ENCODE peak calls at places on chromosomes 4 and X, in seven cellular contexts. J is GM12878, U is cardiac muscle cell, E is ovary, T is HCT116, I is ascending aorta, R is left lung. N is an unnamed sample. For H3K36me3, the result is how much of the 10 kb centered on the place peaks cover.

GRCh38 chr4:138609943-138610350 is 367.8 kb upstream of the SLC7A11 start:
- DNase-seq in R (no peak), T (no peak), E (no peak), U (peak), J (no peak), I (peak), N (no peak)

GRCh38 chr4:182752158-182752910 is 164.9 kb downstream of the DCTD start:
- DNase-seq in I (no peak), J (no peak), U (peak), E (no peak), R (no peak), T (no peak), N (no peak)

GRCh38 chr4:14653338-14653737 is 348.9 kb upstream of the CPEB2 start:
- DNase-seq in T (no peak), I (no peak), E (no peak), R (no peak), U (no peak), J (no peak), N (no peak)

GRCh38 chr4:38950159-38950558 is 82.0 kb downstream of the TMEM156 start:
- DNase-seq in I (no peak), U (peak), E (no peak), R (no peak), J (no peak), T (no peak), N (no peak)

GRCh38 chrX:13092455-13092941 is 48.1 kb upstream of the FAM9C start:
- DNase-seq in R (peak), E (no peak), T (no peak), U (no peak), J (peak), I (peak), N (peak)

GRCh38 chr4:174402470-174403176 is 118.9 kb downstream of the CEP44 start:
- DNase-seq in T (no peak), J (no peak), E (no peak), I (no peak), R (no peak), U (no peak), N (no peak)

GRCh38 chr4:158722291-158722916 is 792 bp downstream of the PPID start:
- DNase-seq in T (no peak), U (peak), E (no peak), R (no peak), I (no peak), J (peak), N (no peak)

GRCh38 chr4:130747842-130748241 is 1651.9 kb downstream of the C4orf33 start:
- DNase-seq in U (peak), J (no peak), E (no peak), I (no peak), R (no peak), T (peak), N (no peak)

GRCh38 chr4:38310446-38311043 is 350.3 kb downstream of the PTTG2 start:
- DNase-seq in U (no peak), J (peak), T (no peak), R (no peak), I (no peak), E (no peak), N (peak)

GRCh38 chr4:54099287-54099958 is 540 bp upstream of the GSX2 start:
- DNase-seq in J (no peak), U (peak), E (no peak), T (no peak), R (no peak), I (no peak), N (no peak)

GRCh38 chr4:61333490-61333889 is 133.4 kb downstream of the ADGRL3 start:
- DNase-seq in I (no peak), J (no peak), E (no peak), T (no peak), U (no peak), R (no peak), N (no peak)

GRCh38 chrX:116010939-116011338 is 159.6 kb upstream of the AGTR2 start:
- DNase-seq in U (no peak), T (no peak), R (no peak), E (no peak), I (no peak), J (no peak), N (peak)

GRCh38 chr4:6751611-6752485 is 30.7 kb upstream of the KIAA0232 start:
- DNase-seq in R (no peak), U (no peak), E (no peak), J (no peak), I (no peak), T (no peak), N (no peak)

GRCh38 chrX:43655151-43655676 is 885 bp upstream of the MAOA start:
- DNase-seq in J (no peak), R (peak), E (no peak), U (peak), I (peak), T (no peak), N (no peak)

GRCh38 chr4:169345207-169345788 is 74.5 kb upstream of the SH3RF1 start:
- DNase-seq in I (no peak), E (no peak), R (no peak), T (peak), J (no peak), U (peak), N (no peak)

GRCh38 chr4:6526171-6526570 is 48.8 kb upstream of the MAN2B2 start:
- DNase-seq in U (no peak), R (no peak), I (no peak), J (no peak), T (no peak), E (no peak), N (no peak)

GRCh38 chr4:41288254-41288653 is 31.5 kb downstream of the UCHL1 start:
- DNase-seq in R (no peak), E (no peak), T (no peak), U (no peak), I (no peak), J (no peak), N (no peak)

GRCh38 chrX:13131511-13132137 is 87.2 kb upstream of the FAM9C start:
- DNase-seq in T (no peak), I (no peak), J (no peak), E (no peak), R (no peak), U (peak), N (no peak)

GRCh38 chrX:6067600-6067999 is 161.1 kb downstream of the NLGN4X start:
- DNase-seq in I (no peak), U (no peak), R (no peak), T (no peak), J (no peak), E (no peak), N (no peak)

GRCh38 chr4:517806-518070 is 18.7 kb downstream of the PIGG start:
- DNase-seq in U (no peak), E (no peak), I (no peak), T (no peak), R (no peak), J (no peak), N (no peak)

GRCh38 chrX:24117288-24117687 is 32.2 kb upstream of the ZFX start:
- DNase-seq in I (no peak), R (no peak), U (peak), T (no peak), E (no peak), J (no peak), N (no peak)

GRCh38 chrX:148806145-148806868 is 305.9 kb downstream of the AFF2 start:
- DNase-seq in R (no peak), U (no peak), T (no peak), J (no peak), E (no peak), I (no peak), N (no peak)

GRCh38 chr4:163143532-163143931 is 23.2 kb downstream of the NAF1 start:
- DNase-seq in T (no peak), J (no peak), E (no peak), R (no peak), I (no peak), U (no peak), N (no peak)

GRCh38 chr4:140046573-140046972 is 107.4 kb downstream of the MAML3 start:
- DNase-seq in T (no peak), U (no peak), E (no peak), I (no peak), R (no peak), J (no peak), N (no peak)

GRCh38 chrX:64350521-64350920 is 44.7 kb downstream of the MTMR8 start:
- DNase-seq in R (no peak), E (no peak), U (no peak), I (no peak), T (no peak), J (no peak), N (no peak)

GRCh38 chrX:64350047-64350446 is 45.2 kb downstream of the MTMR8 start:
- DNase-seq in U (no peak), R (no peak), J (no peak), I (no peak), E (no peak), T (no peak), N (no peak)

DNA sequence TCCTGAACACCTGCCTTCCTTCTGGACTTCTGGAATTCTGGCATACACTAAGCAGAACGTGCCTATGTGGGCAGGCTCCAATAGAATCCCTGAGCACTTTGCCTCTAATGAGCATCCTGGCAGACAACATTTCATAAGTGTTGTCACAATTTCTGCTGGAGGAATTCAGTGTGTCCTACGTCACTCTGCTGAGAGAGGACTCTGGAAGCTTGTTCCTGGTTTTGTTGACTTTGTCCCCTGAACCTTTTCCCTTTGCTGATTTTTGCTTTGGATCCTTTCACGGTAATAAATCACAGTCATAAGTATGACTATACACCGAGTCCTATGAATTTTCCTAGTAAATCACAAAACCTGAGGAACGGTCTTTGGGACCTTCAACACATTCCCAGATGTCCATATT is 43.2 kb downstream of the MTMR8 start:
- DNase-seq in T (no peak), E (no peak), J (no peak), U (no peak), I (no peak), R (no peak), N (no peak)
- H3K36me3 ChIP-seq in T (under half), E (under half), J (under half), U (under half), I (under half), R (under half), N (under half)

GRCh38 chr4:114673306-114673705 is 74.7 kb downstream of the UGT8 start:
- DNase-seq in T (no peak), J (no peak), E (no peak), I (no peak), U (no peak), R (no peak), N (no peak)

GRCh38 chr4:114677346-114677979 is 78.9 kb downstream of the UGT8 start:
- DNase-seq in R (no peak), U (no peak), E (no peak), J (no peak), I (no peak), T (no peak), N (no peak)
- TF ChIP-seq CTCF in R (no peak), U (no peak), E (no peak), J (no peak), I (no peak), T (no peak), N (no peak)

DNA sequence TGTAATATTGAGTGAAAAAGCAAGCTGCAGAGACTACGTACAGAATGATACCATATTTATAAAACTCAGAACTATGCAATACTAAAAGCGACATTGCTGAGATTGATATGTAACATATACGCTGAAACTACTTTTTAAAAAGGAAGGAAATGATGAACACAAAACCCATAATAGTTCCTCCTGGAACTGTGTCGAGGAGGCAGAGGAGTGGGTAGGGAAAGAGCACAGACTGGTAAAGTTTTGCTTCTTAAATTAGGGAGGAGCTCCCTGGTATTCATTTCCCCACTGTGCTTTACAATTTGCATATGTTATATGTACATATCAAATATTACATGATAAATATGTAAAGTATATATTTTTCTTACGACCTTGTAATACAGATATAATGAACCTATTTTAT is 13.9 kb downstream of the UFSP2 start:
- DNase-seq in I (no peak), J (no peak), R (no peak), T (no peak), E (no peak), U (no peak), N (no peak)
- H3K36me3 ChIP-seq in I (half or more), J (under half), R (under half), T (under half), E (under half), U (under half), N (under half)

GRCh38 chr4:24094726-24095125 is 204.9 kb upstream of the PPARGC1A start:
- DNase-seq in U (no peak), R (no peak), E (no peak), T (no peak), J (no peak), I (no peak), N (no peak)

GRCh38 chr4:24093446-24093845 is 203.6 kb upstream of the PPARGC1A start:
- DNase-seq in U (no peak), T (no peak), J (no peak), R (no peak), E (no peak), I (no peak), N (no peak)

GRCh38 chr4:24091632-24092240 is 201.9 kb upstream of the PPARGC1A start:
- DNase-seq in T (no peak), E (no peak), U (peak), J (no peak), R (no peak), I (no peak), N (no peak)

DNA sequence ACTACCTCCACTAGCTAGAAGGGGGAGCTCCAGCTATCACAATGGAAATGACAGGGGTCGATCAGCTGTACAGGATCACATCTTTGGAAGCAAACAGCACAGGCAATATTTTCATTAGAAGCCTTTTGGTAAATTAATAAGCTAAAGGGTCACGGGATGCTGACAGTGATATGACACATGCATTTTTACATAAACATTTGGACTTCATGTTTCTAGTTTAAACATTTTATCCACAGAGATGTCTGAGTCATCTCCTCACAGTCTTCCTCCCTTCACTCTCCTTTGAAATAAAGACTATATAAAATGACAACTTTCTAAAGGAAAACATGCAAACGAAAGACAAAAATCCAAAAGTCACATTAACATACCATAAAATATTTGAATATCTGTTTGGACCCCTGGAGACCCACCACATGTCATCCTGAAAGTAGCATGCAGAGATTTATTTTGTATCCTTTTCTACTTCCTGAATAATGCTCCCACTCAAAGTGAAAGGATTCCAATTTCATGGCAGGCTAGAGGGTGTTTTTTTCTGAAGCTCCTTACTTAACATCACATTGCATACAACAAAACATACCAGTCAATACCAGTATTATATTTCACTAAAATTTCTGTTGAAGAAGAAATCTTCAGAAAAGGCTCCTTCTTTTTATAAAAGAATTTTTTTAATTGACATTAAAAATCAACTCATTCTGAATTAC is 200.1 kb upstream of the PPARGC1A start:
- DNase-seq in J (no peak), I (no peak), R (no peak), T (no peak), U (no peak), E (no peak), N (no peak)
- TF ChIP-seq CTCF in J (no peak), I (no peak), R (no peak), T (no peak), U (no peak), E (no peak), N (no peak)

GRCh38 chr4:112277220-112277619 is 8.5 kb downstream of the TIFA start:
- DNase-seq in E (no peak), T (no peak), I (no peak), R (no peak), U (no peak), J (no peak), N (no peak)
- H3K36me3 ChIP-seq in E (under half), T (under half), I (under half), R (under half), U (under half), J (under half), N (under half)

GRCh38 chr4:186368291-186368690 is 102.3 kb downstream of the F11 start:
- DNase-seq in R (no peak), I (no peak), T (no peak), E (no peak), J (no peak), U (no peak), N (no peak)

GRCh38 chr4:186360551-186360950 is 94.6 kb downstream of the F11 start:
- DNase-seq in J (no peak), I (no peak), R (no peak), T (no peak), U (no peak), E (no peak), N (no peak)

DNA sequence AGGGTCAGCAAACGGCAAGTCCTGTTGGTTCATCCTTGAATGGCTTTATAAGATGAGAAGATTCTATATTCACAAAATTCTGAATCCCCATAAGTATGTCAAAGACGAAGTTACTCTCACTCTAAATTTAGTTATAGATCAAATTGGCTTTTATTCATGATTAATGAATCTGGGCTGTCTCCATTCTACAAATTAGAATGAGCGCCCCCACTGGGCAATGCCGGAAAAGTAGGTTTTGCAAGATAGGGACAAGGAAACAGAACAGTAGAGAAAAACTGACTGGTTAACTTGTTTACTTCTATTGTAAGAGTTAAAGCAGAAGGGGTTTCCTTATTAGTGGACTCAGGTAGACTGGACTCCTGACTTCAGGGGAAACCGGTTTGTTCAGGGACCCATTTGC is 100.3 kb downstream of the F11 start:
- DNase-seq in I (no peak), E (no peak), J (no peak), T (no peak), U (no peak), R (no peak), N (no peak)
- TF ChIP-seq CTCF in I (no peak), E (no peak), J (no peak), T (no peak), U (no peak), R (no peak), N (no peak)

GRCh38 chr4:77052352-77052751 is 23.4 kb downstream of the CCNI start:
- DNase-seq in J (no peak), E (no peak), I (no peak), U (peak), T (peak), R (peak), N (no peak)

GRCh38 chr4:77045490-77045889 is 30.3 kb downstream of the CCNI start:
- DNase-seq in U (peak), R (no peak), T (no peak), I (no peak), E (no peak), J (no peak), N (no peak)

GRCh38 chr4:77047037-77047436 is 28.8 kb downstream of the CCNI start:
- DNase-seq in R (no peak), T (no peak), I (no peak), E (no peak), U (peak), J (no peak), N (no peak)

GRCh38 chr4:77050962-77051361 is 24.8 kb downstream of the CCNI start:
- DNase-seq in U (no peak), I (no peak), J (no peak), T (no peak), E (no peak), R (no peak), N (no peak)
- H3K36me3 ChIP-seq in U (under half), I (half or more), J (under half), T (half or more), E (under half), R (under half), N (under half)